ENCODE peak calls at places on chromosomes 11 and 22, in five cellular contexts. One of them, this sample, is unnamed.
A peak's percentile ranks its signal among the peaks of the same experiment; 100 is the strongest.

GRCh38 chr11:132099692-132100091 is 729.3 kb downstream of the NTM start:
- DNase-seq in GM23248: peak; percentile 12
- DNase-seq in CD4-positive, alpha-beta T cell: no peak
- DNase-seq in activated CD4-positive, alpha-beta T cell treated with anti-CD3 and anti-CD28 coated beads for 36 hours: peak; percentile 15
- DNase-seq in epithelial cell of esophagus: peak; percentile 27
- DNase-seq in this sample: no peak

GRCh38 chr11:31408205-31408604 is 38.5 kb downstream of the DNAJC24 start:
- DNase-seq in GM23248: no peak
- DNase-seq in CD4-positive, alpha-beta T cell: no peak
- DNase-seq in activated CD4-positive, alpha-beta T cell treated with anti-CD3 and anti-CD28 coated beads for 36 hours: peak; percentile 17
- DNase-seq in epithelial cell of esophagus: no peak
- DNase-seq in this sample: no peak

GRCh38 chr22:17065433-17065832 is 19.4 kb upstream of the IL17RA start:
- DNase-seq in GM23248: no peak
- DNase-seq in CD4-positive, alpha-beta T cell: no peak
- DNase-seq in activated CD4-positive, alpha-beta T cell treated with anti-CD3 and anti-CD28 coated beads for 36 hours: no peak
- DNase-seq in epithelial cell of esophagus: no peak
- DNase-seq in this sample: no peak

GRCh38 chr11:12777208-12777874 is 103.1 kb downstream of the TEAD1 start:
- DNase-seq in GM23248: peak; percentile 47
- DNase-seq in CD4-positive, alpha-beta T cell: no peak
- DNase-seq in activated CD4-positive, alpha-beta T cell treated with anti-CD3 and anti-CD28 coated beads for 36 hours: no peak
- DNase-seq in epithelial cell of esophagus: no peak
- DNase-seq in this sample: peak; percentile 63

GRCh38 chr11:68936358-68936636 is 32.6 kb downstream of the IGHMBP2 start:
- DNase-seq in GM23248: no peak
- DNase-seq in CD4-positive, alpha-beta T cell: no peak
- DNase-seq in activated CD4-positive, alpha-beta T cell treated with anti-CD3 and anti-CD28 coated beads for 36 hours: no peak
- DNase-seq in epithelial cell of esophagus: no peak
- DNase-seq in this sample: no peak

GRCh38 chr22:50180727-50181521 is 4.8 kb upstream of the TRABD start:
- DNase-seq in GM23248: no peak
- DNase-seq in CD4-positive, alpha-beta T cell: no peak
- DNase-seq in activated CD4-positive, alpha-beta T cell treated with anti-CD3 and anti-CD28 coated beads for 36 hours: no peak
- DNase-seq in epithelial cell of esophagus: no peak
- DNase-seq in this sample: no peak

GRCh38 chr11:19785265-19785664 is 72.6 kb downstream of the NAV2 start:
- DNase-seq in GM23248: no peak
- DNase-seq in CD4-positive, alpha-beta T cell: no peak
- DNase-seq in activated CD4-positive, alpha-beta T cell treated with anti-CD3 and anti-CD28 coated beads for 36 hours: no peak
- DNase-seq in epithelial cell of esophagus: no peak
- DNase-seq in this sample: no peak

GRCh38 chr11:32893947-32894827 is 1.6 kb downstream of the QSER1 start:
- DNase-seq in GM23248: peak; percentile 89
- DNase-seq in CD4-positive, alpha-beta T cell: no peak
- DNase-seq in activated CD4-positive, alpha-beta T cell treated with anti-CD3 and anti-CD28 coated beads for 36 hours: peak; percentile 57
- DNase-seq in epithelial cell of esophagus: peak; percentile 91
- DNase-seq in this sample: peak; percentile 76

GRCh38 chr11:34052608-34053160 is 1.2 kb downstream of the CAPRIN1 start:
- DNase-seq in GM23248: peak; percentile 54
- DNase-seq in CD4-positive, alpha-beta T cell: peak; percentile 8
- DNase-seq in activated CD4-positive, alpha-beta T cell treated with anti-CD3 and anti-CD28 coated beads for 36 hours: no peak
- DNase-seq in epithelial cell of esophagus: peak; percentile 25
- DNase-seq in this sample: peak; percentile 16

GRCh38 chr11:36164522-36165250 is 124.5 kb downstream of the COMMD9 start:
- DNase-seq in GM23248: peak; percentile 37
- DNase-seq in CD4-positive, alpha-beta T cell: no peak
- DNase-seq in activated CD4-positive, alpha-beta T cell treated with anti-CD3 and anti-CD28 coated beads for 36 hours: no peak
- DNase-seq in epithelial cell of esophagus: peak; percentile 32
- DNase-seq in this sample: peak; percentile 61

GRCh38 chr11:119739975-119740374 is 11.0 kb upstream of the NECTIN1 start:
- DNase-seq in GM23248: no peak
- DNase-seq in CD4-positive, alpha-beta T cell: no peak
- DNase-seq in activated CD4-positive, alpha-beta T cell treated with anti-CD3 and anti-CD28 coated beads for 36 hours: no peak
- DNase-seq in epithelial cell of esophagus: no peak
- DNase-seq in this sample: no peak

GRCh38 chr11:26227311-26227710 is 104.6 kb upstream of the ANO3 start:
- DNase-seq in GM23248: peak; percentile 91
- DNase-seq in CD4-positive, alpha-beta T cell: no peak
- DNase-seq in activated CD4-positive, alpha-beta T cell treated with anti-CD3 and anti-CD28 coated beads for 36 hours: no peak
- DNase-seq in epithelial cell of esophagus: peak; percentile 92
- DNase-seq in this sample: peak; percentile 75

GRCh38 chr11:120219157-120219934 is 8.5 kb downstream of the OAF start:
- DNase-seq in GM23248: peak; percentile 53
- DNase-seq in CD4-positive, alpha-beta T cell: no peak
- DNase-seq in activated CD4-positive, alpha-beta T cell treated with anti-CD3 and anti-CD28 coated beads for 36 hours: no peak
- DNase-seq in epithelial cell of esophagus: no peak
- DNase-seq in this sample: no peak

GRCh38 chr11:101949846-101950245 is 33.5 kb upstream of the ANGPTL5 start:
- DNase-seq in GM23248: no peak
- DNase-seq in CD4-positive, alpha-beta T cell: no peak
- DNase-seq in activated CD4-positive, alpha-beta T cell treated with anti-CD3 and anti-CD28 coated beads for 36 hours: no peak
- DNase-seq in epithelial cell of esophagus: no peak
- DNase-seq in this sample: no peak

GRCh38 chr11:73625690-73626318 is 20.6 kb upstream of the PLEKHB1 start:
- DNase-seq in GM23248: peak; percentile 80
- DNase-seq in CD4-positive, alpha-beta T cell: peak; percentile 56
- DNase-seq in activated CD4-positive, alpha-beta T cell treated with anti-CD3 and anti-CD28 coated beads for 36 hours: peak; percentile 81
- DNase-seq in epithelial cell of esophagus: peak; percentile 79
- DNase-seq in this sample: peak; percentile 73

GRCh38 chr22:29385748-29386147 is 2.6 kb downstream of the AP1B1 start:
- DNase-seq in GM23248: no peak
- DNase-seq in CD4-positive, alpha-beta T cell: no peak
- DNase-seq in activated CD4-positive, alpha-beta T cell treated with anti-CD3 and anti-CD28 coated beads for 36 hours: no peak
- DNase-seq in epithelial cell of esophagus: peak; percentile 24
- DNase-seq in this sample: no peak

GRCh38 chr11:73353422-73353821 is 22.8 kb upstream of the RELT start:
- DNase-seq in GM23248: no peak
- DNase-seq in CD4-positive, alpha-beta T cell: no peak
- DNase-seq in activated CD4-positive, alpha-beta T cell treated with anti-CD3 and anti-CD28 coated beads for 36 hours: no peak
- DNase-seq in epithelial cell of esophagus: no peak
- DNase-seq in this sample: no peak

GRCh38 chr22:47101321-47101885 is 339.0 kb downstream of the TBC1D22A start:
- DNase-seq in GM23248: no peak
- DNase-seq in CD4-positive, alpha-beta T cell: no peak
- DNase-seq in activated CD4-positive, alpha-beta T cell treated with anti-CD3 and anti-CD28 coated beads for 36 hours: no peak
- DNase-seq in epithelial cell of esophagus: no peak
- DNase-seq in this sample: no peak

GRCh38 chr11:36253238-36253637 is 36.0 kb downstream of the COMMD9 start:
- DNase-seq in GM23248: no peak
- DNase-seq in CD4-positive, alpha-beta T cell: no peak
- DNase-seq in activated CD4-positive, alpha-beta T cell treated with anti-CD3 and anti-CD28 coated beads for 36 hours: no peak
- DNase-seq in epithelial cell of esophagus: no peak
- DNase-seq in this sample: no peak

GRCh38 chr22:44455151-44455962 is 42.7 kb downstream of the RTL6 start:
- DNase-seq in GM23248: no peak
- DNase-seq in CD4-positive, alpha-beta T cell: peak; percentile 69
- DNase-seq in activated CD4-positive, alpha-beta T cell treated with anti-CD3 and anti-CD28 coated beads for 36 hours: peak; percentile 72
- DNase-seq in epithelial cell of esophagus: peak; percentile 53
- DNase-seq in this sample: no peak

GRCh38 chr22:22078329-22078728 is 95.7 kb upstream of the TOP3B start:
- DNase-seq in GM23248: no peak
- DNase-seq in CD4-positive, alpha-beta T cell: no peak
- DNase-seq in activated CD4-positive, alpha-beta T cell treated with anti-CD3 and anti-CD28 coated beads for 36 hours: no peak
- DNase-seq in epithelial cell of esophagus: no peak
- DNase-seq in this sample: no peak

GRCh38 chr11:130633466-130633865 is 185.0 kb downstream of the ADAMTS15 start:
- DNase-seq in GM23248: peak; percentile 23
- DNase-seq in CD4-positive, alpha-beta T cell: no peak
- DNase-seq in activated CD4-positive, alpha-beta T cell treated with anti-CD3 and anti-CD28 coated beads for 36 hours: no peak
- DNase-seq in epithelial cell of esophagus: peak; percentile 60
- DNase-seq in this sample: peak; percentile 46

GRCh38 chr22:47167056-47167455 is 404.6 kb downstream of the TBC1D22A start:
- DNase-seq in GM23248: no peak
- DNase-seq in CD4-positive, alpha-beta T cell: no peak
- DNase-seq in activated CD4-positive, alpha-beta T cell treated with anti-CD3 and anti-CD28 coated beads for 36 hours: no peak
- DNase-seq in epithelial cell of esophagus: no peak
- DNase-seq in this sample: no peak

GRCh38 chr11:58268142-58268541 is at the start of gene OR10W1:
- DNase-seq in GM23248: no peak
- DNase-seq in CD4-positive, alpha-beta T cell: no peak
- DNase-seq in activated CD4-positive, alpha-beta T cell treated with anti-CD3 and anti-CD28 coated beads for 36 hours: no peak
- DNase-seq in epithelial cell of esophagus: no peak
- DNase-seq in this sample: no peak

GRCh38 chr11:116078101-116078561 is 573.9 kb upstream of the CADM1 start:
- DNase-seq in GM23248: no peak
- DNase-seq in CD4-positive, alpha-beta T cell: no peak
- DNase-seq in activated CD4-positive, alpha-beta T cell treated with anti-CD3 and anti-CD28 coated beads for 36 hours: no peak
- DNase-seq in epithelial cell of esophagus: no peak
- DNase-seq in this sample: no peak

GRCh38 chr11:84901986-84902385 is 725.2 kb downstream of the DLG2 start:
- DNase-seq in GM23248: peak; percentile 85
- DNase-seq in CD4-positive, alpha-beta T cell: no peak
- DNase-seq in activated CD4-positive, alpha-beta T cell treated with anti-CD3 and anti-CD28 coated beads for 36 hours: no peak
- DNase-seq in epithelial cell of esophagus: peak; percentile 8
- DNase-seq in this sample: peak; percentile 5

GRCh38 chr11:46640034-46640788 is 22.9 kb downstream of the ATG13 start:
- DNase-seq in GM23248: no peak
- DNase-seq in CD4-positive, alpha-beta T cell: no peak
- DNase-seq in activated CD4-positive, alpha-beta T cell treated with anti-CD3 and anti-CD28 coated beads for 36 hours: no peak
- DNase-seq in epithelial cell of esophagus: no peak
- DNase-seq in this sample: no peak

GRCh38 chr11:114284021-114284420 is 12.2 kb upstream of the NNMT start:
- DNase-seq in GM23248: no peak
- DNase-seq in CD4-positive, alpha-beta T cell: no peak
- DNase-seq in activated CD4-positive, alpha-beta T cell treated with anti-CD3 and anti-CD28 coated beads for 36 hours: no peak
- DNase-seq in epithelial cell of esophagus: no peak
- DNase-seq in this sample: no peak

GRCh38 chr11:92750794-92751193 is 218.7 kb upstream of the MTNR1B start:
- DNase-seq in GM23248: no peak
- DNase-seq in CD4-positive, alpha-beta T cell: no peak
- DNase-seq in activated CD4-positive, alpha-beta T cell treated with anti-CD3 and anti-CD28 coated beads for 36 hours: no peak
- DNase-seq in epithelial cell of esophagus: peak; percentile 9
- DNase-seq in this sample: no peak